ENCODE peak calls at places on chromosomes 12 and 14, in five cellular contexts. Y, X, Z, T and J are unnamed samples.

GRCh38 chr14:90777830-90778467 is 38.3 kb downstream of the TTC7B start:
- DNase-seq in Y (no peak), X (no peak), Z (peak; percentile 36), T (no peak), J (no peak)

GRCh38 chr14:70004791-70005190 is 125.6 kb downstream of the SMOC1 start:
- DNase-seq in Y (no peak), X (no peak), Z (no peak), T (no peak), J (no peak)

GRCh38 chr12:72346331-72346944 is 74.3 kb downstream of the TRHDE start:
- DNase-seq in Y (peak; percentile 46), X (peak; percentile 76), Z (peak; percentile 96), T (no peak), J (no peak)

GRCh38 chr12:104546575-104546974 is 89.8 kb downstream of the CHST11 start:
- DNase-seq in Y (no peak), X (no peak), Z (no peak), T (no peak), J (no peak)

GRCh38 chr12:11652351-11653040 is 3.0 kb downstream of the ETV6 start:
- DNase-seq in Y (no peak), X (peak; percentile 74), Z (no peak), T (no peak), J (peak; percentile 55)

GRCh38 chr14:29352681-29353080 is 575.0 kb downstream of the PRKD1 start:
- DNase-seq in Y (no peak), X (peak; percentile 46), Z (no peak), T (no peak), J (no peak)

GRCh38 chr12:21113266-21113665 is 17.7 kb upstream of the SLCO1B1 start:
- DNase-seq in Y (no peak), X (no peak), Z (no peak), T (no peak), J (no peak)

GRCh38 chr14:95889236-95889979 is 12.8 kb downstream of the TUNAR start:
- DNase-seq in Y (no peak), X (no peak), Z (peak; percentile 34), T (no peak), J (no peak)

GRCh38 chr14:70692210-70692609 is 50.5 kb downstream of the TTC9 start:
- DNase-seq in Y (no peak), X (no peak), Z (no peak), T (no peak), J (no peak)

DNA sequence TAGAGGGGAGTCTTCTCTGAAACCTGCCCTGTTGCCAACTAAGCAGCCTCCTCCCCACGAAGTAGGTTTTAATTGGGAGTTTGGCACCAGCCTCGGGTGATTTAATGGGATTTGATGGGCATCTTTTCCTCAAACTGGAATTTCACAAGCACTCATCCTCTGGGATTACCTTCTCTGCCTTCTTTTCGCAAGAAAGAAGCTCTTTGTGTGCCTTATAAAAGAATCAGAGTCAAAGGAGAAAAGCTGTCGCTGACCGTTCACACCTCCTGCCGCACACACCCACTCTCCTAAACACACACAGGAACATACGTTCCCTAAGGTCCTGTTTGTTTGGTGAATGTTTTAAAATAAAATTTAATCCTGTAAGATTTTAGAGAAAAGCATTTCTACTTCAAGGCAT is 84.0 kb downstream of the PRMT8 start:
- DNase-seq in Y (no peak), X (no peak), Z (no peak), T (no peak), J (no peak)
- TF ChIP-seq CTCF in Y (no peak), X (no peak), Z (no peak), T (no peak), J (no peak)

GRCh38 chr12:84706374-84706773 is 206.2 kb downstream of the SLC6A15 start:
- DNase-seq in Y (no peak), X (no peak), Z (no peak), T (no peak), J (no peak)
- TF ChIP-seq CTCF in Y (no peak), X (no peak), Z (no peak), T (no peak), J (no peak)

GRCh38 chr14:22303589-22304195 is 285.3 kb downstream of the DAD1 start:
- DNase-seq in Y (no peak), X (peak; percentile 48), Z (no peak), T (no peak), J (peak; percentile 31)
- TF ChIP-seq CTCF in Y (peak; percentile 36), X (peak; percentile 45), Z (peak; percentile 78), T (peak; percentile 44), J (peak; percentile 22)

GRCh38 chr12:89429539-89429938 is 77.2 kb upstream of the DUSP6 start:
- DNase-seq in Y (no peak), X (no peak), Z (no peak), T (no peak), J (no peak)
- TF ChIP-seq CTCF in Y (no peak), X (no peak), Z (no peak), T (no peak), J (no peak)